ENCODE peak calls at places on chromosomes 16 and 17, in six cellular contexts. Y, M, Z, R, I and A are unnamed samples.

GRCh38 chr17:9306086-9306485 is 269.5 kb downstream of the STX8 start:
- DNase-seq in Y (no peak), M (no peak), Z (no peak), R (no peak), I (no peak), A (peak)

GRCh38 chr17:1473841-1474240 is 17.8 kb upstream of the CRK start:
- DNase-seq in Y (no peak), M (no peak), Z (no peak), R (no peak), I (no peak), A (no peak)

GRCh38 chr17:18267927-18268711 is 7.7 kb downstream of the MIEF2 start:
- DNase-seq in Y (no peak), M (no peak), Z (no peak), R (peak), I (no peak), A (no peak)

GRCh38 chr17:74893936-74894671 is 671 bp upstream of the FADS6 start:
- DNase-seq in Y (no peak), M (no peak), Z (no peak), R (peak), I (no peak), A (no peak)

GRCh38 chr17:34670618-34671017 is 91.2 kb downstream of the TMEM132E start:
- DNase-seq in Y (no peak), M (no peak), Z (no peak), R (no peak), I (no peak), A (no peak)

GRCh38 chr16:77885596-77886295 is 97.4 kb downstream of the VAT1L start:
- DNase-seq in Y (no peak), M (no peak), Z (no peak), R (no peak), I (peak), A (no peak)

GRCh38 chr17:1643293-1643998 is 2.1 kb downstream of the SCARF1 start:
- DNase-seq in Y (no peak), M (no peak), Z (no peak), R (peak), I (no peak), A (peak)

GRCh38 chr16:1698680-1699079 is 7.3 kb upstream of the MAPK8IP3 start:
- DNase-seq in Y (no peak), M (no peak), Z (no peak), R (no peak), I (no peak), A (no peak)

GRCh38 chr16:12553191-12553590 is 250.5 kb downstream of the CPPED1 start:
- DNase-seq in Y (no peak), M (no peak), Z (no peak), R (no peak), I (no peak), A (no peak)

GRCh38 chr16:57082664-57083063 is 9.7 kb upstream of the CPNE2 start:
- DNase-seq in Y (no peak), M (no peak), Z (no peak), R (no peak), I (no peak), A (no peak)

GRCh38 chr16:30837904-30838303 is 50.9 kb upstream of the ZNF629 start:
- DNase-seq in Y (no peak), M (no peak), Z (no peak), R (no peak), I (no peak), A (peak)

GRCh38 chr16:8963010-8963824 is 489 bp downstream of the USP7 start:
- DNase-seq in Y (peak), M (no peak), Z (peak), R (peak), I (no peak), A (no peak)

GRCh38 chr17:76132574-76133338 is 8.3 kb downstream of the FOXJ1 start:
- DNase-seq in Y (no peak), M (no peak), Z (no peak), R (peak), I (no peak), A (peak)

GRCh38 chr17:49968380-49969133 is 433 bp upstream of the DLX4 start:
- DNase-seq in Y (peak), M (peak), Z (no peak), R (peak), I (peak), A (peak)

GRCh38 chr17:13417551-13417950 is 184.2 kb downstream of the HS3ST3A1 start:
- DNase-seq in Y (no peak), M (no peak), Z (no peak), R (no peak), I (no peak), A (no peak)

GRCh38 chr17:19334331-19334730 is 28.2 kb downstream of the B9D1 start:
- DNase-seq in Y (no peak), M (no peak), Z (no peak), R (peak), I (no peak), A (no peak)

GRCh38 chr17:32161506-32162365 is 19.4 kb downstream of the RHOT1 start:
- DNase-seq in Y (peak), M (no peak), Z (no peak), R (no peak), I (peak), A (peak)

GRCh38 chr17:29180051-29180787 is at the start of gene MYO18A:
- DNase-seq in Y (peak), M (peak), Z (peak), R (peak), I (peak), A (peak)

GRCh38 chr17:3960764-3961163 is 3.5 kb downstream of the ATP2A3 start:
- DNase-seq in Y (peak), M (no peak), Z (no peak), R (no peak), I (peak), A (no peak)

GRCh38 chr16:11996433-11997174 is 20.1 kb downstream of the SNX29 start:
- DNase-seq in Y (peak), M (no peak), Z (no peak), R (no peak), I (no peak), A (no peak)

GRCh38 chr17:51059781-51060180 is 60.9 kb downstream of the SPAG9 start:
- DNase-seq in Y (no peak), M (no peak), Z (no peak), R (no peak), I (peak), A (peak)

GRCh38 chr17:29129731-29130130 is 50.5 kb downstream of the MYO18A start:
- DNase-seq in Y (no peak), M (no peak), Z (no peak), R (no peak), I (no peak), A (no peak)

GRCh38 chr17:28523186-28523585 is 17.0 kb downstream of the FOXN1 start:
- DNase-seq in Y (no peak), M (no peak), Z (no peak), R (no peak), I (no peak), A (no peak)

GRCh38 chr17:49571283-49571682 is 4.4 kb upstream of the NXPH3 start:
- DNase-seq in Y (no peak), M (no peak), Z (no peak), R (no peak), I (no peak), A (no peak)

GRCh38 chr17:43572368-43572980 is 26.3 kb upstream of the ETV4 start:
- DNase-seq in Y (no peak), M (no peak), Z (no peak), R (peak), I (no peak), A (peak)

GRCh38 chr16:69294051-69294450 is 17.1 kb upstream of the VPS4A start:
- DNase-seq in Y (no peak), M (no peak), Z (no peak), R (no peak), I (no peak), A (no peak)
- H3K27ac ChIP-seq in Y (no peak), M (no peak), Z (no peak), R (no peak), I (no peak), A (no peak)

DNA sequence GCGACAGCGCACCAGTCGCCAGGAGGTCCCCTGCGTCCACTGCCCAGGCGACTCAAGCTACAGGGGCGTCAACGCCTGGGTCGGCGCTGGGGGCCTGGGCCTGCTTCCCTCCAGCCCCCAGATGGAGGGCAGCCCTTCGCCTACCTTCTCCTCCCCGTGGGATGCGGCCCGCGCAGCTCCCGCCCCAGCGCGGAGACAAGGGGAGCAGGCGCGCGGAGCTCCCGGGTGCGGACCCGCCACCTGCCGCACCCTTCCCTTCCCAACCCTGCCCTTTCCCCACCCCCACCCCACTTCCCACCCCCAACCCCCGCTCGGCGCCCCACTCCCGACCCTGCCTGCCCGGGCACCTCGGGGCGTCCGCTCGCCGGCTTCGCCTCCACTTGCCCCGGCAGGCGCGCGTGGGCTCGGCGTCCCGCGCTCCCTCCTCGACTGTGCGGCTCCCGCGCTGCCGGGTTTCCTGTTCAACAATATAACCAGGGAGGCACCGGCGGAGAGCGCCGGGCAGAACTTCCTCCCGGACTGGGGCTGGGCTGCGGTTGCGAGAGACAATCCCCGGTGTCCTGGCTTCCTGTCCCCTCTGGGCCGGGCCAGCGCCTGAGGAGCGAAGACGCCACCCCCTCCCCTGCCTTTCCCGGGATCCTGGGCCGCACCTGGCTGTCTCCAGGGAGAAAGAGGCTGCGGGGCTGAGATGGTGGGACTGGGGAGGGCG is at the start of gene ARHGAP27:
- DNase-seq in Y (no peak), M (peak), Z (peak), R (peak), I (no peak), A (peak)
- H3K27ac ChIP-seq in Y (no peak), M (peak), Z (peak), R (peak), I (no peak), A (peak)

GRCh38 chr16:29748077-29748759 is 2.4 kb upstream of the C16orf54 start:
- DNase-seq in Y (no peak), M (no peak), Z (no peak), R (no peak), I (no peak), A (no peak)

GRCh38 chr16:29745126-29745852 is 501 bp downstream of the C16orf54 start:
- DNase-seq in Y (no peak), M (peak), Z (no peak), R (no peak), I (no peak), A (no peak)

GRCh38 chr16:29744541-29745101 is 1.2 kb downstream of the C16orf54 start:
- DNase-seq in Y (no peak), M (no peak), Z (peak), R (no peak), I (no peak), A (no peak)

GRCh38 chr16:29743827-29744531 is 1.8 kb downstream of the C16orf54 start:
- DNase-seq in Y (no peak), M (no peak), Z (no peak), R (no peak), I (no peak), A (no peak)

DNA sequence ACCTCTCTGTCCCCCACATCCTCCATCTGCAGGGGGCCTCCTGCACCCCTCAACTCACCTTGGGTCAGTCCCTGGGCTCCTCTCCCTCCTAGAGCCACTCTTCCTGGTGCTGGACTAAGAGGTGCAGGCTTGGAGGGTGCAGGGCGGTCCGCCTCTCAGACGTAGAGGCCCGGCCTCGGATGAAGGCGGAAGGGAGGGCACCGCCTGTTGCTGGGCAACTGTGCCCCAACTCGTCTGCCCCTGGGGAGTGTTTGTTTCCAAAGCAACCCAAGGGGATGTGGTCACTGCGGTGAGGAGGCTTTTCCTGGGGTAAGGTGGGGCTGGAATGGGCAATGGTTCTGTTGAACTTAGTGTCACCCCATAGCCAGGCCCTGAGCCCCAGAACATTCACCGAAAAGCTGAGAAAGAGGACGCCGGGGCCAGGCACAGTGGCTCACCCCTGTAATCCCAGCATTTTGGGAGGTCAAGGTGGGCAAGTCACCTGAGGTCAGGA is at the start of gene C16orf54:
- DNase-seq in Y (no peak), M (peak), Z (peak), R (no peak), I (no peak), A (no peak)
- H3K27ac ChIP-seq in Y (no peak), M (no peak), Z (peak), R (no peak), I (no peak), A (no peak)

GRCh38 chr17:11730747-11731146 is 132.5 kb downstream of the DNAH9 start:
- DNase-seq in Y (no peak), M (no peak), Z (no peak), R (no peak), I (no peak), A (no peak)
- H3K27ac ChIP-seq in Y (no peak), M (no peak), Z (no peak), R (no peak), I (no peak), A (no peak)